ENCODE peak calls at places on chromosomes 13 and 19, in eight cellular contexts. One of them, this sample, is unnamed.

GRCh38 chr13:34627905-34628682 is 314.0 kb upstream of the NBEA start:
- DNase-seq in CD8-positive, alpha-beta memory T cell: no peak
- DNase-seq in stimulated activated CD4-positive, alpha-beta T cell treated with anti-CD3 and anti-CD28 coated beads, Interleukin-15, amount 100 ng/mL, for 1 hour: no peak
- DNase-seq in AG09319: no peak
- DNase-seq in dermis blood vessel endothelial cell: no peak
- DNase-seq in WTC11: no peak
- DNase-seq in NCI-H748 treated with DMSO at 0.1 percent for 48 hours: peak; percentile 73
- DNase-seq in H9: no peak
- DNase-seq in this sample: no peak

GRCh38 chr19:15251749-15252397 is 19.6 kb upstream of the EPHX3 start:
- DNase-seq in CD8-positive, alpha-beta memory T cell: no peak
- DNase-seq in stimulated activated CD4-positive, alpha-beta T cell treated with anti-CD3 and anti-CD28 coated beads, Interleukin-15, amount 100 ng/mL, for 1 hour: no peak
- DNase-seq in AG09319: peak; percentile 92
- DNase-seq in dermis blood vessel endothelial cell: peak; percentile 76
- DNase-seq in WTC11: peak; percentile 83
- DNase-seq in NCI-H748 treated with DMSO at 0.1 percent for 48 hours: no peak
- DNase-seq in H9: peak; percentile 84
- DNase-seq in this sample: peak; percentile 74

GRCh38 chr19:10617409-10618121 is 7.8 kb upstream of the SLC44A2 start:
- DNase-seq in CD8-positive, alpha-beta memory T cell: no peak
- DNase-seq in stimulated activated CD4-positive, alpha-beta T cell treated with anti-CD3 and anti-CD28 coated beads, Interleukin-15, amount 100 ng/mL, for 1 hour: no peak
- DNase-seq in AG09319: no peak
- DNase-seq in dermis blood vessel endothelial cell: no peak
- DNase-seq in WTC11: no peak
- DNase-seq in NCI-H748 treated with DMSO at 0.1 percent for 48 hours: no peak
- DNase-seq in H9: no peak
- DNase-seq in this sample: no peak

GRCh38 chr19:50659318-50660082 is 10.3 kb downstream of the C19orf81 start:
- DNase-seq in CD8-positive, alpha-beta memory T cell: no peak
- DNase-seq in stimulated activated CD4-positive, alpha-beta T cell treated with anti-CD3 and anti-CD28 coated beads, Interleukin-15, amount 100 ng/mL, for 1 hour: no peak
- DNase-seq in AG09319: no peak
- DNase-seq in dermis blood vessel endothelial cell: no peak
- DNase-seq in WTC11: no peak
- DNase-seq in NCI-H748 treated with DMSO at 0.1 percent for 48 hours: no peak
- DNase-seq in H9: no peak
- DNase-seq in this sample: peak; percentile 35

GRCh38 chr19:2962018-2962670 is 15.2 kb upstream of the TLE6 start:
- DNase-seq in CD8-positive, alpha-beta memory T cell: peak; percentile 80
- DNase-seq in stimulated activated CD4-positive, alpha-beta T cell treated with anti-CD3 and anti-CD28 coated beads, Interleukin-15, amount 100 ng/mL, for 1 hour: no peak
- DNase-seq in AG09319: no peak
- DNase-seq in dermis blood vessel endothelial cell: peak; percentile 87
- DNase-seq in WTC11: peak; percentile 52
- DNase-seq in NCI-H748 treated with DMSO at 0.1 percent for 48 hours: peak; percentile 53
- DNase-seq in H9: peak; percentile 62
- DNase-seq in this sample: peak; percentile 40

GRCh38 chr13:49956131-49956530 is 20.0 kb upstream of the SPRYD7 start:
- DNase-seq in CD8-positive, alpha-beta memory T cell: no peak
- DNase-seq in stimulated activated CD4-positive, alpha-beta T cell treated with anti-CD3 and anti-CD28 coated beads, Interleukin-15, amount 100 ng/mL, for 1 hour: no peak
- DNase-seq in AG09319: no peak
- DNase-seq in dermis blood vessel endothelial cell: no peak
- DNase-seq in WTC11: no peak
- DNase-seq in NCI-H748 treated with DMSO at 0.1 percent for 48 hours: no peak
- DNase-seq in H9: no peak
- DNase-seq in this sample: no peak

GRCh38 chr13:36131931-36132297 is 732 bp upstream of the DCLK1 start:
- DNase-seq in CD8-positive, alpha-beta memory T cell: no peak
- DNase-seq in stimulated activated CD4-positive, alpha-beta T cell treated with anti-CD3 and anti-CD28 coated beads, Interleukin-15, amount 100 ng/mL, for 1 hour: no peak
- DNase-seq in AG09319: peak; percentile 10
- DNase-seq in dermis blood vessel endothelial cell: no peak
- DNase-seq in WTC11: no peak
- DNase-seq in NCI-H748 treated with DMSO at 0.1 percent for 48 hours: no peak
- DNase-seq in H9: no peak
- DNase-seq in this sample: no peak

GRCh38 chr13:67175836-67176235 is 54.3 kb downstream of the PCDH9 start:
- DNase-seq in CD8-positive, alpha-beta memory T cell: no peak
- DNase-seq in stimulated activated CD4-positive, alpha-beta T cell treated with anti-CD3 and anti-CD28 coated beads, Interleukin-15, amount 100 ng/mL, for 1 hour: no peak
- DNase-seq in AG09319: no peak
- DNase-seq in dermis blood vessel endothelial cell: no peak
- DNase-seq in WTC11: no peak
- DNase-seq in NCI-H748 treated with DMSO at 0.1 percent for 48 hours: no peak
- DNase-seq in H9: no peak
- DNase-seq in this sample: no peak

GRCh38 chr13:57925250-57925649 is 293.7 kb downstream of the PCDH17 start:
- DNase-seq in CD8-positive, alpha-beta memory T cell: no peak
- DNase-seq in stimulated activated CD4-positive, alpha-beta T cell treated with anti-CD3 and anti-CD28 coated beads, Interleukin-15, amount 100 ng/mL, for 1 hour: no peak
- DNase-seq in AG09319: no peak
- DNase-seq in dermis blood vessel endothelial cell: no peak
- DNase-seq in WTC11: no peak
- DNase-seq in NCI-H748 treated with DMSO at 0.1 percent for 48 hours: peak; percentile 15
- DNase-seq in H9: no peak
- DNase-seq in this sample: no peak

GRCh38 chr19:44113784-44114390 is 688 bp downstream of the ZNF225 start:
- DNase-seq in CD8-positive, alpha-beta memory T cell: no peak
- DNase-seq in stimulated activated CD4-positive, alpha-beta T cell treated with anti-CD3 and anti-CD28 coated beads, Interleukin-15, amount 100 ng/mL, for 1 hour: no peak
- DNase-seq in AG09319: no peak
- DNase-seq in dermis blood vessel endothelial cell: peak; percentile 1
- DNase-seq in WTC11: no peak
- DNase-seq in NCI-H748 treated with DMSO at 0.1 percent for 48 hours: no peak
- DNase-seq in H9: peak; percentile 29
- DNase-seq in this sample: no peak

GRCh38 chr19:5864013-5864720 is 6.2 kb downstream of the FUT5 start:
- DNase-seq in CD8-positive, alpha-beta memory T cell: no peak
- DNase-seq in stimulated activated CD4-positive, alpha-beta T cell treated with anti-CD3 and anti-CD28 coated beads, Interleukin-15, amount 100 ng/mL, for 1 hour: no peak
- DNase-seq in AG09319: no peak
- DNase-seq in dermis blood vessel endothelial cell: no peak
- DNase-seq in WTC11: no peak
- DNase-seq in NCI-H748 treated with DMSO at 0.1 percent for 48 hours: no peak
- DNase-seq in H9: no peak
- DNase-seq in this sample: no peak

GRCh38 chr13:26254583-26255102 is 714 bp downstream of the CDK8 start:
- DNase-seq in CD8-positive, alpha-beta memory T cell: peak; percentile 67
- DNase-seq in stimulated activated CD4-positive, alpha-beta T cell treated with anti-CD3 and anti-CD28 coated beads, Interleukin-15, amount 100 ng/mL, for 1 hour: peak; percentile 16
- DNase-seq in AG09319: no peak
- DNase-seq in dermis blood vessel endothelial cell: peak; percentile 43
- DNase-seq in WTC11: peak; percentile 54
- DNase-seq in NCI-H748 treated with DMSO at 0.1 percent for 48 hours: peak; percentile 83
- DNase-seq in H9: peak; percentile 48
- DNase-seq in this sample: peak; percentile 63

GRCh38 chr19:9171393-9171991 is 7.3 kb upstream of the OR7D2 start:
- DNase-seq in CD8-positive, alpha-beta memory T cell: no peak
- DNase-seq in stimulated activated CD4-positive, alpha-beta T cell treated with anti-CD3 and anti-CD28 coated beads, Interleukin-15, amount 100 ng/mL, for 1 hour: no peak
- DNase-seq in AG09319: no peak
- DNase-seq in dermis blood vessel endothelial cell: no peak
- DNase-seq in WTC11: no peak
- DNase-seq in NCI-H748 treated with DMSO at 0.1 percent for 48 hours: no peak
- DNase-seq in H9: no peak
- DNase-seq in this sample: no peak

GRCh38 chr13:105519766-105520165 is 1015.7 kb downstream of the EFNB2 start:
- DNase-seq in CD8-positive, alpha-beta memory T cell: no peak
- DNase-seq in stimulated activated CD4-positive, alpha-beta T cell treated with anti-CD3 and anti-CD28 coated beads, Interleukin-15, amount 100 ng/mL, for 1 hour: no peak
- DNase-seq in AG09319: no peak
- DNase-seq in dermis blood vessel endothelial cell: no peak
- DNase-seq in WTC11: no peak
- DNase-seq in NCI-H748 treated with DMSO at 0.1 percent for 48 hours: no peak
- DNase-seq in H9: no peak
- DNase-seq in this sample: no peak

GRCh38 chr13:88285329-88285728 is 614.2 kb downstream of the SLITRK5 start:
- DNase-seq in CD8-positive, alpha-beta memory T cell: no peak
- DNase-seq in stimulated activated CD4-positive, alpha-beta T cell treated with anti-CD3 and anti-CD28 coated beads, Interleukin-15, amount 100 ng/mL, for 1 hour: no peak
- DNase-seq in AG09319: no peak
- DNase-seq in dermis blood vessel endothelial cell: no peak
- DNase-seq in WTC11: no peak
- DNase-seq in NCI-H748 treated with DMSO at 0.1 percent for 48 hours: no peak
- DNase-seq in H9: no peak
- DNase-seq in this sample: no peak

GRCh38 chr19:7679017-7679720 is 1.5 kb upstream of the TRAPPC5 start:
- DNase-seq in CD8-positive, alpha-beta memory T cell: peak; percentile 71
- DNase-seq in stimulated activated CD4-positive, alpha-beta T cell treated with anti-CD3 and anti-CD28 coated beads, Interleukin-15, amount 100 ng/mL, for 1 hour: peak; percentile 48
- DNase-seq in AG09319: no peak
- DNase-seq in dermis blood vessel endothelial cell: peak; percentile 38
- DNase-seq in WTC11: no peak
- DNase-seq in NCI-H748 treated with DMSO at 0.1 percent for 48 hours: no peak
- DNase-seq in H9: no peak
- DNase-seq in this sample: peak; percentile 36

GRCh38 chr19:16496613-16496983 is 404 bp downstream of the C19orf44 start:
- DNase-seq in CD8-positive, alpha-beta memory T cell: no peak
- DNase-seq in stimulated activated CD4-positive, alpha-beta T cell treated with anti-CD3 and anti-CD28 coated beads, Interleukin-15, amount 100 ng/mL, for 1 hour: no peak
- DNase-seq in AG09319: no peak
- DNase-seq in dermis blood vessel endothelial cell: peak; percentile 54
- DNase-seq in WTC11: no peak
- DNase-seq in NCI-H748 treated with DMSO at 0.1 percent for 48 hours: no peak
- DNase-seq in H9: no peak
- DNase-seq in this sample: no peak

GRCh38 chr13:72952529-72953141 is 106.2 kb upstream of the KLF5 start:
- DNase-seq in CD8-positive, alpha-beta memory T cell: no peak
- DNase-seq in stimulated activated CD4-positive, alpha-beta T cell treated with anti-CD3 and anti-CD28 coated beads, Interleukin-15, amount 100 ng/mL, for 1 hour: no peak
- DNase-seq in AG09319: no peak
- DNase-seq in dermis blood vessel endothelial cell: no peak
- DNase-seq in WTC11: no peak
- DNase-seq in NCI-H748 treated with DMSO at 0.1 percent for 48 hours: no peak
- DNase-seq in H9: no peak
- DNase-seq in this sample: no peak

GRCh38 chr19:11268783-11269267 is 6.5 kb upstream of the DOCK6 start:
- DNase-seq in CD8-positive, alpha-beta memory T cell: no peak
- DNase-seq in stimulated activated CD4-positive, alpha-beta T cell treated with anti-CD3 and anti-CD28 coated beads, Interleukin-15, amount 100 ng/mL, for 1 hour: no peak
- DNase-seq in AG09319: no peak
- DNase-seq in dermis blood vessel endothelial cell: peak; percentile 100
- DNase-seq in WTC11: no peak
- DNase-seq in NCI-H748 treated with DMSO at 0.1 percent for 48 hours: no peak
- DNase-seq in H9: no peak
- DNase-seq in this sample: peak; percentile 45

GRCh38 chr13:37295046-37295445 is 189.6 kb upstream of the CSNK1A1L start:
- DNase-seq in CD8-positive, alpha-beta memory T cell: no peak
- DNase-seq in stimulated activated CD4-positive, alpha-beta T cell treated with anti-CD3 and anti-CD28 coated beads, Interleukin-15, amount 100 ng/mL, for 1 hour: no peak
- DNase-seq in AG09319: no peak
- DNase-seq in dermis blood vessel endothelial cell: peak; percentile 90
- DNase-seq in WTC11: no peak
- DNase-seq in NCI-H748 treated with DMSO at 0.1 percent for 48 hours: no peak
- DNase-seq in H9: no peak
- DNase-seq in this sample: no peak

GRCh38 chr19:45442927-45443461 is 19.3 kb upstream of the ERCC1 start:
- DNase-seq in CD8-positive, alpha-beta memory T cell: no peak
- DNase-seq in stimulated activated CD4-positive, alpha-beta T cell treated with anti-CD3 and anti-CD28 coated beads, Interleukin-15, amount 100 ng/mL, for 1 hour: no peak
- DNase-seq in AG09319: no peak
- DNase-seq in dermis blood vessel endothelial cell: peak; percentile 51
- DNase-seq in WTC11: peak; percentile 38
- DNase-seq in NCI-H748 treated with DMSO at 0.1 percent for 48 hours: no peak
- DNase-seq in H9: peak; percentile 68
- DNase-seq in this sample: no peak

GRCh38 chr19:19119325-19120237 is 18.7 kb downstream of the TMEM161A start:
- DNase-seq in CD8-positive, alpha-beta memory T cell: no peak
- DNase-seq in stimulated activated CD4-positive, alpha-beta T cell treated with anti-CD3 and anti-CD28 coated beads, Interleukin-15, amount 100 ng/mL, for 1 hour: no peak
- DNase-seq in AG09319: no peak
- DNase-seq in dermis blood vessel endothelial cell: no peak
- DNase-seq in WTC11: no peak
- DNase-seq in NCI-H748 treated with DMSO at 0.1 percent for 48 hours: no peak
- DNase-seq in H9: no peak
- DNase-seq in this sample: no peak

GRCh38 chr19:35314858-35315470 is 14.0 kb upstream of the CD22 start:
- DNase-seq in CD8-positive, alpha-beta memory T cell: no peak
- DNase-seq in stimulated activated CD4-positive, alpha-beta T cell treated with anti-CD3 and anti-CD28 coated beads, Interleukin-15, amount 100 ng/mL, for 1 hour: no peak
- DNase-seq in AG09319: no peak
- DNase-seq in dermis blood vessel endothelial cell: no peak
- DNase-seq in WTC11: no peak
- DNase-seq in NCI-H748 treated with DMSO at 0.1 percent for 48 hours: no peak
- DNase-seq in H9: no peak
- DNase-seq in this sample: no peak

GRCh38 chr13:57629821-57630235 is 1.7 kb upstream of the PCDH17 start:
- DNase-seq in CD8-positive, alpha-beta memory T cell: peak; percentile 41
- DNase-seq in stimulated activated CD4-positive, alpha-beta T cell treated with anti-CD3 and anti-CD28 coated beads, Interleukin-15, amount 100 ng/mL, for 1 hour: no peak
- DNase-seq in AG09319: peak; percentile 11
- DNase-seq in dermis blood vessel endothelial cell: peak; percentile 86
- DNase-seq in WTC11: peak; percentile 98
- DNase-seq in NCI-H748 treated with DMSO at 0.1 percent for 48 hours: peak; percentile 97
- DNase-seq in H9: peak; percentile 98
- DNase-seq in this sample: peak; percentile 97

GRCh38 chr19:28537079-28537478 is 675.9 kb downstream of the UQCRFS1 start:
- DNase-seq in CD8-positive, alpha-beta memory T cell: no peak
- DNase-seq in stimulated activated CD4-positive, alpha-beta T cell treated with anti-CD3 and anti-CD28 coated beads, Interleukin-15, amount 100 ng/mL, for 1 hour: no peak
- DNase-seq in AG09319: no peak
- DNase-seq in dermis blood vessel endothelial cell: no peak
- DNase-seq in WTC11: no peak
- DNase-seq in NCI-H748 treated with DMSO at 0.1 percent for 48 hours: no peak
- DNase-seq in H9: no peak
- DNase-seq in this sample: no peak

GRCh38 chr19:54492568-54492967 is 10.1 kb upstream of the LAIR2 start:
- DNase-seq in CD8-positive, alpha-beta memory T cell: no peak
- DNase-seq in stimulated activated CD4-positive, alpha-beta T cell treated with anti-CD3 and anti-CD28 coated beads, Interleukin-15, amount 100 ng/mL, for 1 hour: no peak
- DNase-seq in AG09319: no peak
- DNase-seq in dermis blood vessel endothelial cell: no peak
- DNase-seq in WTC11: no peak
- DNase-seq in NCI-H748 treated with DMSO at 0.1 percent for 48 hours: no peak
- DNase-seq in H9: no peak
- DNase-seq in this sample: no peak

GRCh38 chr13:46131705-46132104 is 26.9 kb upstream of the CPB2 start:
- DNase-seq in CD8-positive, alpha-beta memory T cell: no peak
- DNase-seq in stimulated activated CD4-positive, alpha-beta T cell treated with anti-CD3 and anti-CD28 coated beads, Interleukin-15, amount 100 ng/mL, for 1 hour: no peak
- DNase-seq in AG09319: no peak
- DNase-seq in dermis blood vessel endothelial cell: no peak
- DNase-seq in WTC11: no peak
- DNase-seq in NCI-H748 treated with DMSO at 0.1 percent for 48 hours: peak; percentile 74
- DNase-seq in H9: no peak
- DNase-seq in this sample: no peak

GRCh38 chr13:92640936-92641335 is 585.7 kb upstream of the GPC6 start:
- DNase-seq in CD8-positive, alpha-beta memory T cell: no peak
- DNase-seq in stimulated activated CD4-positive, alpha-beta T cell treated with anti-CD3 and anti-CD28 coated beads, Interleukin-15, amount 100 ng/mL, for 1 hour: no peak
- DNase-seq in AG09319: no peak
- DNase-seq in dermis blood vessel endothelial cell: no peak
- DNase-seq in WTC11: no peak
- DNase-seq in NCI-H748 treated with DMSO at 0.1 percent for 48 hours: no peak
- DNase-seq in H9: no peak
- DNase-seq in this sample: no peak

GRCh38 chr13:83752141-83752540 is 130.1 kb downstream of the SLITRK1 start:
- DNase-seq in CD8-positive, alpha-beta memory T cell: no peak
- DNase-seq in stimulated activated CD4-positive, alpha-beta T cell treated with anti-CD3 and anti-CD28 coated beads, Interleukin-15, amount 100 ng/mL, for 1 hour: no peak
- DNase-seq in AG09319: no peak
- DNase-seq in dermis blood vessel endothelial cell: no peak
- DNase-seq in WTC11: no peak
- DNase-seq in NCI-H748 treated with DMSO at 0.1 percent for 48 hours: no peak
- DNase-seq in H9: no peak
- DNase-seq in this sample: no peak

GRCh38 chr13:77986699-77987098 is 68.1 kb upstream of the EDNRB start:
- DNase-seq in CD8-positive, alpha-beta memory T cell: no peak
- DNase-seq in stimulated activated CD4-positive, alpha-beta T cell treated with anti-CD3 and anti-CD28 coated beads, Interleukin-15, amount 100 ng/mL, for 1 hour: no peak
- DNase-seq in AG09319: no peak
- DNase-seq in dermis blood vessel endothelial cell: no peak
- DNase-seq in WTC11: no peak
- DNase-seq in NCI-H748 treated with DMSO at 0.1 percent for 48 hours: no peak
- DNase-seq in H9: no peak
- DNase-seq in this sample: no peak